ENCODE peak calls at places on chromosomes 7 and 10, in six cellular contexts. X is CD8-positive, alpha-beta T cell; J is neural progenitor cell; P is mucosa of descending colon; I is mammary epithelial cell; E is left ventricle myocardium inferior. B is an unnamed sample.

GRCh38 chr10:112631501-112632410 is 184.7 kb downstream of the VTI1A start:
- DNase-seq in J (no peak), E (no peak), P (no peak), X (no peak), I (peak; percentile 90), B (no peak)

GRCh38 chr7:65946895-65947294 is 35.1 kb downstream of the GUSB start:
- DNase-seq in E (no peak), P (no peak), I (peak; percentile 31), X (no peak), J (no peak), B (no peak)

GRCh38 chr10:130472236-130472635 is 336.0 kb downstream of the GLRX3 start:
- DNase-seq in E (no peak), J (no peak), I (no peak), P (no peak), X (no peak), B (no peak)

GRCh38 chr7:100568176-100568935 is 5.3 kb downstream of the SAP25 start:
- DNase-seq in J (no peak), P (peak; percentile 77), X (no peak), E (no peak), I (no peak), B (peak; percentile 87)

GRCh38 chr7:32164341-32164996 is 94.3 kb upstream of the PDE1C start:
- DNase-seq in J (peak; percentile 71), E (no peak), P (peak; percentile 31), X (no peak), I (peak; percentile 81), B (no peak)

GRCh38 chr10:613217-613616 is 76.3 kb downstream of the DIP2C start:
- DNase-seq in J (no peak), P (peak; percentile 81), E (peak; percentile 47), X (no peak), I (peak; percentile 57), B (peak; percentile 9)

GRCh38 chr10:71078454-71079145 is 133.8 kb upstream of the UNC5B start:
- DNase-seq in J (no peak), I (no peak), X (peak; percentile 32), P (no peak), E (no peak), B (peak; percentile 37)

GRCh38 chr7:23662124-23662982 is 17.6 kb upstream of the FAM221A start:
- DNase-seq in X (no peak), E (no peak), P (no peak), J (peak; percentile 42), I (no peak), B (no peak)

GRCh38 chr10:72630144-72630543 is 4.3 kb upstream of the MICU1 start:
- DNase-seq in P (no peak), E (no peak), I (no peak), X (no peak), J (no peak), B (no peak)

GRCh38 chr7:29309041-29309860 is 114.7 kb downstream of the CHN2 start:
- DNase-seq in J (no peak), I (no peak), E (no peak), P (no peak), X (no peak), B (no peak)

GRCh38 chr7:157000741-157001653 is 9.5 kb downstream of the MNX1 start:
- DNase-seq in J (peak; percentile 38), X (no peak), E (no peak), P (no peak), I (no peak), B (no peak)

GRCh38 chr7:159038066-159038465 is 106.6 kb downstream of the VIPR2 start:
- DNase-seq in I (no peak), X (peak; percentile 38), E (no peak), P (no peak), J (no peak), B (peak; percentile 18)

GRCh38 chr10:101783736-101784118 is 481 bp upstream of the NPM3 start:
- DNase-seq in X (peak; percentile 47), I (peak; percentile 22), E (no peak), P (no peak), J (peak; percentile 74), B (no peak)

GRCh38 chr10:94307046-94307615 is 55.6 kb downstream of the NOC3L start:
- DNase-seq in X (no peak), I (no peak), J (no peak), E (no peak), P (no peak), B (no peak)

GRCh38 chr7:12637819-12638592 is 49.4 kb upstream of the ARL4A start:
- DNase-seq in P (peak; percentile 7), J (no peak), I (no peak), E (no peak), X (no peak), B (no peak)

GRCh38 chr10:83983578-83984255 is 155.6 kb upstream of the GHITM start:
- DNase-seq in P (no peak), X (no peak), J (no peak), I (peak; percentile 87), E (no peak), B (no peak)

GRCh38 chr7:20786779-20787651 is at the start of gene SP8:
- DNase-seq in E (no peak), X (no peak), J (peak; percentile 95), I (peak; percentile 52), P (peak; percentile 73), B (no peak)

GRCh38 chr10:95319239-95319638 is 28.4 kb upstream of the PDLIM1 start:
- DNase-seq in I (no peak), P (no peak), X (no peak), J (no peak), E (no peak), B (no peak)

GRCh38 chr10:33006342-33006887 is 48.4 kb upstream of the ITGB1 start:
- DNase-seq in I (no peak), E (no peak), P (no peak), X (no peak), J (no peak), B (no peak)

GRCh38 chr10:33008499-33009243 is 50.6 kb upstream of the ITGB1 start:
- DNase-seq in X (peak; percentile 67), J (peak; percentile 82), E (no peak), P (peak; percentile 92), I (peak; percentile 83), B (no peak)

GRCh38 chr10:33009244-33010131 is 51.5 kb upstream of the ITGB1 start:
- DNase-seq in J (no peak), P (no peak), X (no peak), I (no peak), E (no peak), B (no peak)

GRCh38 chr10:33005322-33006282 is 47.6 kb upstream of the ITGB1 start:
- DNase-seq in J (peak; percentile 71), P (peak; percentile 60), I (peak; percentile 97), X (peak; percentile 57), E (peak; percentile 71), B (peak; percentile 81)

DNA sequence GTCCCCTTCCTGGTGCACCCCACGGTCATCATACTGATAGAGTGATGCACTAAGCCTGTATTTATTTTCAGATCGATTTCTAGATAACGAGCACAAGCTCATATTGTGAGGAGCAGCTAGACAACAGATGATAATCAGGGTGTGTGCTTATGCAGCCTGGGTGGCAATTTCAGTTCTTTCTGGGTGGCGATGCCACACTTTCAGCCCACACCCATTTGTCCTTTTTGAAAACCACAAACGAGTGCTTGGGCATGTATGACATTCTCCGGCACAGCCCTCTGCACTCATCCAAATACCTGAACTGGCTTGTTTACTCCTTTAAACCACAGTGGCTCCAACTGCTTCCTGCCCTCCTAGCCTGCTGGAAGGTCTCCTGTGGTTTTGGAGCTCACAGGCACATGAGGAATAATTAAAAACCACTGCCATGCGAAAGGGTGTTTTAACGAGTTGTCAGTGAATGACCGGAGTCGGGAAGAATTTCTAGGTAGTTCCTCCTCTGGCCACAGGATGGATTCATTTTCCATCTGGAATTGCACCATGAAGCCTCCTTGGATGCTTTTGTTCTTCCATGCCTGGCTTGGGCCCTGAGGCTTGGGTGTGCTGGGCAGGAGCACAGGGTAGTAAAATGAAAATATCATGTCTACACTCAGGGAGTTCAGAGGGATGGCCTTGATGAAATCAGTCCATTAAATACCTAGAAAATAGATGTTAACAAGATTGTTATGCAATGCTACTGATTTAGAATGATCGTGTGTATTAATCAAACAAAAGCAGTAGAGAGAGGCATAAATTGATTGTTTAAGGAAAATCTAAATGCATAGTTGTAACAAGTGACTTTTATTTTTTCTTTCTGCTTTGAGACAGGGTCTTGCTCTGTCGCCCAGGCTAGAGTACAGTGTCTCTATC is 52.4 kb upstream of the ITGB1 start:
- DNase-seq in E (no peak), I (peak; percentile 97), X (no peak), P (no peak), J (peak; percentile 47), B (no peak)
- TF ChIP-seq CTCF in E (peak; percentile 42), I (peak; percentile 69), X (no peak), P (no peak), J (peak; percentile 36), B (peak; percentile 40)

DNA sequence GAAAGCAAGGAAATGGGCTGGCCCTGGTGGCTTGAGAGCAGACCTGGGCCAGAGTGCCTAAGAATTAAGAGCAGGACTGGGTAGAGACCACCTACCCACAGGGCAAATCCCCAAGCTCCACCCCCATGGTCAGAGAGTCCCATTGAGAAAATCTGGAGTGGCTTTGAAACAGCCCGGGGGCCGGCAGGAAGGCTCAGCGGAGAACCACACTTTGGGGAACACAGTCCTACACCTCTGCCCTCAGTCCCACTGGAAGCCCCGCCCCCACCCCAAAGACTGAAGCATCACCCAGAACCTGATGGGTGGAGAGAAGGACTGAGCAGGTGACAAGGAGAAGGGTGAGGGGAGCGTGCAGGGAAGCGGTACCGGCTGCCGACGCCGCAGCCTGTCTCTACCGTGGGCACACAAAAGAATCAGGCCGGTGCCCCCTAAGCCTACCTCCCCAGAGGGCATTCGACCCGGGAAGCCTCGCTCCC is 3.6 kb downstream of the SMARCD3 start:
- DNase-seq in E (no peak), X (no peak), I (no peak), P (no peak), J (peak; percentile 49), B (no peak)
- H3K4me1 ChIP-seq in E (peaks cover 86% of the 10 kb centered on the region), X (peaks cover 43% of the 10 kb centered on the region), I (peaks cover 15% of the 10 kb centered on the region), P (peaks cover 28% of the 10 kb centered on the region), J (peaks cover 53% of the 10 kb centered on the region), B (no peaks in the 10 kb centered on the region)

GRCh38 chr7:25656581-25657026 is 428.3 kb upstream of the NPVF start:
- DNase-seq in E (no peak), I (no peak), J (no peak), X (no peak), P (no peak), B (no peak)

GRCh38 chr7:25659841-25660240 is 431.6 kb upstream of the NPVF start:
- DNase-seq in P (no peak), J (no peak), E (no peak), I (no peak), X (no peak), B (no peak)

GRCh38 chr7:25658375-25658774 is 430.1 kb upstream of the NPVF start:
- DNase-seq in I (no peak), P (no peak), X (no peak), E (no peak), J (no peak), B (no peak)

GRCh38 chr7:25653412-25653811 is 425.1 kb upstream of the NPVF start:
- DNase-seq in J (no peak), I (no peak), P (no peak), E (no peak), X (no peak), B (no peak)

GRCh38 chr7:25656071-25656470 is 427.8 kb upstream of the NPVF start:
- DNase-seq in X (no peak), P (no peak), J (no peak), E (no peak), I (no peak), B (no peak)
- H3K9me3 ChIP-seq in X (no peaks in the 10 kb centered on the region), P (no peaks in the 10 kb centered on the region), J (no peaks in the 10 kb centered on the region), E (no peaks in the 10 kb centered on the region), I (no peaks in the 10 kb centered on the region), B (no peaks in the 10 kb centered on the region)

DNA sequence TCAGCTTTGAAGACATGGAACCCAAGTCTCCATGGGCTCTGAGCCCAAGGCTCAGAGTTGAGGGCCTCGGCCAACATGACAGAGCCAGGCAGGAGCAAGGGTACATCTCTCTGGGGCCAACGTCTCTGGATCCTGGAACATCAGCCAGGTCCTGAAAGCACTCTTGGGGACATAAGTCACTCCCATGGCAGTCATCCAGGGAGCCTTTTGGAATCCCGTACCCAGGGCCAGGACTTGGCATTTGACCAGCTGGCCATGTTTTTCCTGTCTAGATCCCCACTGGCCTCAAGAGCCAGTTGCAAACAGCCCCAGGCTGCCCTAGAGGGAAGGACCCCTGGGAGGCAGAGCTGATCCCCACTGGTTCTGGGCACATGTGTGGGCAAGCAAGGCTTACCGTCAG is 4.3 kb upstream of the CXCL12 start:
- DNase-seq in E (peak; percentile 61), J (no peak), I (no peak), X (no peak), P (no peak), B (peak; percentile 92)
- TF ChIP-seq CTCF in E (no peak), J (no peak), I (no peak), X (no peak), P (no peak), B (no peak)